ENCODE peak calls at places on chromosomes 7 and 10, in ten cellular contexts. O is fibroblast of pulmonary artery; Y is CD8-positive, alpha-beta memory T cell; R is COLO829; V is stimulated activated CD8-positive, alpha-beta memory T cell treated with anti-CD3 and anti-CD28 coated beads, Interleukin-15, amount 100 ng/mL, for 24 hours; D is pancreas; T is effector CD4-positive, alpha-beta T cell; I is progenitor cell of endocrine pancreas; M is type B pancreatic cell; C is activated naive CD4-positive, alpha-beta T cell. B is an unnamed sample.

GRCh38 chr10:89644967-89645741 is at the start of gene PANK1:
- DNase-seq in T (peak), C (peak), R (peak), D (peak), O (peak), Y (peak), V (peak), I (peak), M (peak), B (peak)

GRCh38 chr10:34520084-34520483 is 295.0 kb downstream of the PARD3 start:
- DNase-seq in Y (no peak), M (no peak), O (no peak), D (no peak), T (no peak), R (peak), I (no peak), V (no peak), C (no peak), B (no peak)

GRCh38 chr7:110831450-110831849 is 259.5 kb upstream of the LRRN3 start:
- DNase-seq in O (no peak), C (no peak), T (no peak), I (no peak), M (no peak), R (no peak), V (no peak), Y (no peak), D (no peak), B (no peak)

GRCh38 chr10:113480828-113481502 is 71.9 kb upstream of the HABP2 start:
- DNase-seq in M (no peak), R (no peak), D (peak), T (no peak), I (no peak), C (no peak), V (no peak), O (no peak), Y (no peak), B (no peak)

GRCh38 chr7:69756235-69756634 is 158.0 kb downstream of the AUTS2 start:
- DNase-seq in R (peak), I (no peak), V (no peak), O (peak), M (no peak), Y (no peak), C (no peak), T (no peak), D (no peak), B (no peak)

GRCh38 chr7:155764432-155764798 is 47.8 kb downstream of the SHH start:
- DNase-seq in R (no peak), O (no peak), M (no peak), D (no peak), Y (peak), I (no peak), V (no peak), T (peak), C (no peak), B (peak)

GRCh38 chr7:132125096-132125495 is 451.2 kb downstream of the PLXNA4 start:
- DNase-seq in C (no peak), M (no peak), V (no peak), Y (no peak), T (no peak), O (no peak), I (no peak), D (no peak), R (no peak), B (no peak)

GRCh38 chr7:102201576-102201975 is 85.1 kb upstream of the SH2B2 start:
- DNase-seq in Y (no peak), I (no peak), O (no peak), R (no peak), D (no peak), C (no peak), M (no peak), T (no peak), V (no peak), B (no peak)

GRCh38 chr7:27248911-27249723 is 6.5 kb downstream of the EVX1 start:
- DNase-seq in C (no peak), O (peak), M (peak), I (no peak), R (no peak), Y (no peak), D (no peak), T (no peak), V (no peak), B (no peak)

GRCh38 chr10:123287594-123288247 is 133.5 kb downstream of the BUB3 start:
- DNase-seq in M (no peak), C (no peak), O (peak), I (no peak), D (no peak), T (no peak), V (no peak), R (no peak), Y (no peak), B (no peak)

B was measured in T-helper 9 cell.